ENCODE peak calls at places on chromosomes 1 and 21, in seven cellular contexts. B is CD8-positive, alpha-beta T cell; O is psoas muscle; E is IMR-90; L is left ventricle myocardium inferior; J is AG04450; V is aorta. Q is an unnamed sample.

GRCh38 chr1:116990612-116991151 is 10.9 kb upstream of the CD101 start:
- DNase-seq in B (no peak), O (peak; percentile 92), E (peak; percentile 43), L (peak; percentile 89), J (no peak), V (peak; percentile 90), Q (no peak)

GRCh38 chr1:159843459-159843858 is 16.8 kb downstream of the SLAMF8 start:
- DNase-seq in B (no peak), O (no peak), E (no peak), L (no peak), J (no peak), V (no peak), Q (no peak)

GRCh38 chr1:108075055-108075454 is 110.1 kb upstream of the VAV3 start:
- DNase-seq in B (no peak), O (no peak), E (no peak), L (no peak), J (no peak), V (no peak), Q (no peak)

GRCh38 chr1:89465201-89465600 is 59.4 kb upstream of the LRRC8B start:
- DNase-seq in B (no peak), O (no peak), E (no peak), L (no peak), J (no peak), V (no peak), Q (no peak)

GRCh38 chr1:169031566-169032224 is 74.8 kb upstream of the ATP1B1 start:
- DNase-seq in B (no peak), O (no peak), E (no peak), L (no peak), J (no peak), V (no peak), Q (no peak)

GRCh38 chr21:37370152-37371040 is 3.8 kb downstream of the DYRK1A start:
- DNase-seq in B (no peak), O (no peak), E (peak; percentile 85), L (no peak), J (no peak), V (no peak), Q (no peak)

GRCh38 chr1:161274874-161275273 is 16.3 kb downstream of the PCP4L1 start:
- DNase-seq in B (no peak), O (no peak), E (no peak), L (no peak), J (no peak), V (no peak), Q (no peak)

GRCh38 chr1:27633298-27633610 is 1.7 kb downstream of the FGR start:
- DNase-seq in B (no peak), O (no peak), E (no peak), L (no peak), J (no peak), V (no peak), Q (no peak)

GRCh38 chr1:46549697-46550681 is 1.5 kb downstream of the KNCN start:
- DNase-seq in B (peak; percentile 55), O (no peak), E (peak; percentile 46), L (no peak), J (no peak), V (peak; percentile 74), Q (peak; percentile 35)

GRCh38 chr1:36703526-36704208 is 221.0 kb upstream of the CSF3R start:
- DNase-seq in B (peak; percentile 14), O (peak; percentile 83), E (peak; percentile 49), L (peak; percentile 71), J (peak; percentile 18), V (peak; percentile 84), Q (peak; percentile 32)

GRCh38 chr1:53410100-53410541 is 49.1 kb upstream of the DMRTB1 start:
- DNase-seq in B (peak; percentile 18), O (no peak), E (peak; percentile 47), L (no peak), J (no peak), V (no peak), Q (no peak)

GRCh38 chr1:220378571-220379302 is 106.5 kb upstream of the RAB3GAP2 start:
- DNase-seq in B (no peak), O (no peak), E (no peak), L (no peak), J (no peak), V (no peak), Q (no peak)

GRCh38 chr1:94634977-94635416 is 93.4 kb upstream of the F3 start:
- DNase-seq in B (no peak), O (no peak), E (no peak), L (no peak), J (no peak), V (no peak), Q (no peak)

GRCh38 chr1:156860113-156860638 is 489 bp upstream of the NTRK1 start:
- DNase-seq in B (no peak), O (peak; percentile 73), E (peak; percentile 21), L (peak; percentile 36), J (no peak), V (no peak), Q (peak; percentile 51)

GRCh38 chr1:94143173-94143808 is 22.3 kb upstream of the ABCA4 start:
- DNase-seq in B (no peak), O (no peak), E (peak; percentile 38), L (no peak), J (no peak), V (no peak), Q (no peak)

GRCh38 chr1:74674278-74675048 is 871 bp upstream of the ERICH3 start:
- DNase-seq in B (no peak), O (no peak), E (no peak), L (no peak), J (no peak), V (no peak), Q (no peak)

GRCh38 chr1:6538958-6539357 is 15.4 kb downstream of the NOL9 start:
- DNase-seq in B (no peak), O (no peak), E (peak; percentile 83), L (no peak), J (no peak), V (no peak), Q (no peak)

GRCh38 chr1:47931395-47931794 is 65.8 kb downstream of the TRABD2B start:
- DNase-seq in B (no peak), O (no peak), E (no peak), L (no peak), J (no peak), V (no peak), Q (no peak)

GRCh38 chr1:210214573-210215409 is 17.8 kb upstream of the SERTAD4 start:
- DNase-seq in B (no peak), O (no peak), E (no peak), L (no peak), J (no peak), V (no peak), Q (no peak)

DNA sequence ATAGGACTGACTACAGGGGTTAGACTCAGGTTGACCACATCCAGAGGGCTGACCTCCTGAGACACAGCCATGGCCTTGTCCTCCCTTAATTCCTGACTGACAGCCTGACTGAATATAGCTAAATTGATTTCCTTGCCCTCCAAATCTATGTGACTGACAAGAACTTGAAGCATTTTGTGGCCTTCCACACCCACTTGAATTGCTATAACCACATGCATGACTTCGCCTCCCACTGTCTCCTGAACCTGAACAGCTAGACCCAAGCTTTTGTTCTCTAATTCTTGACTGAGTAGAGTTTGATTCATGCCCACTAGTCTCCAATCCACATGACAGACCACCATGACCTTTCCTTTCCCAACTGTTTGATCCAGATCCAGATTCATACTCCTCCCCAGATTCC is 3.1 kb downstream of the FLG2 start:
- DNase-seq in B (no peak), O (no peak), E (no peak), L (no peak), J (no peak), V (no peak), Q (no peak)
- H3K9me3 ChIP-seq in B (no peaks in the 10 kb centered on the region), O (no peaks in the 10 kb centered on the region), E (peaks cover 9% of the 10 kb centered on the region), L (no peaks in the 10 kb centered on the region), J (peaks cover 9% of the 10 kb centered on the region), V (peaks cover 9% of the 10 kb centered on the region), Q (no peaks in the 10 kb centered on the region)

GRCh38 chr1:152309955-152310354 is 15.1 kb downstream of the FLG start:
- DNase-seq in B (no peak), O (no peak), E (no peak), L (no peak), J (no peak), V (peak; percentile 50), Q (no peak)

GRCh38 chr1:152313319-152313801 is 11.7 kb downstream of the FLG start:
- DNase-seq in B (no peak), O (peak; percentile 35), E (no peak), L (no peak), J (no peak), V (no peak), Q (no peak)

DNA sequence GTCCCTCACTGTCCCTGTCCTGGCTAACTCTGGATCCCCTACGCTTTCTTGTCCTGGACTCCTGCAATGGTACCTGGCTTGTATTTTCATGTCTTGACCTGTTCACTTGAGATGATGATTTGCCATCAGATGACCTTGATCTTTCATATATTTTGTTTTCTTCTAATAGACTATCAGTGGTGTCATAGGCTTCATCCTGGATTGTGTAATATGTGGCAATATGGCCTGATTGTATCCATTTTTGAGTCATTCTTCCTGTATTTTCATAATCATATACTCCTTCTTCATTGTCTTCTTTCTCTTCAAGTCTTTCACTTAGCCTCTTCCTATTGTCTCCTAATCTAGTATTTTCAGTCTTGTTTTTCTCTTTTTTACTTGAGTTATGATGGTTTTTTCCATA is 11.1 kb downstream of the FLG start:
- DNase-seq in B (no peak), O (no peak), E (no peak), L (no peak), J (no peak), V (no peak), Q (no peak)
- H3K9me3 ChIP-seq in B (no peaks in the 10 kb centered on the region), O (no peaks in the 10 kb centered on the region), E (peaks cover 15% of the 10 kb centered on the region), L (peaks cover 5% of the 10 kb centered on the region), J (peaks cover 48% of the 10 kb centered on the region), V (peaks cover 10% of the 10 kb centered on the region), Q (no peaks in the 10 kb centered on the region)

DNA sequence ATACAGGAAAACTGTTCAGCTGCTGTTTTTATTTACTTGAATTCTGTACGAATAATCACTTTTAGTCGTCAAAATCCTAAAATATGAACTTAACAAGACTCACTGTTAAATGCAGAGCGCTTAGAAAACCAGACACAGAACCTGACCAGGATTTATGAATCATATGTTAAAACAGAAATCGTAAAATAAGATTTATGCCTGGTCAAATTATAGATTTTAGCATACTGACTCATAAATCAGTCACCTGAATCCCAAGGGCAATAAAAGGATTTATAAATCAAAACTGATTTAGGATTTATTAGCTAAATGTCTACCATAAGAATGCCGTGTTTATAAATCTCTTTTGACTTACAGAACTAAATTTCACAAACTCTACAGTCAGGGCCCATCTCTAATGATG is 28.9 kb downstream of the CYYR1 start:
- DNase-seq in B (no peak), O (no peak), E (no peak), L (no peak), J (no peak), V (no peak), Q (no peak)
- H3K9me3 ChIP-seq in B (no peaks in the 10 kb centered on the region), O (no peaks in the 10 kb centered on the region), E (no peaks in the 10 kb centered on the region), L (no peaks in the 10 kb centered on the region), J (no peaks in the 10 kb centered on the region), V (no peaks in the 10 kb centered on the region), Q (no peaks in the 10 kb centered on the region)

GRCh38 chr1:2847086-2847850 is 45.8 kb upstream of the TTC34 start:
- DNase-seq in B (no peak), O (peak; percentile 14), E (no peak), L (no peak), J (no peak), V (no peak), Q (peak; percentile 1)

GRCh38 chr1:2850502-2850901 is 49.0 kb upstream of the TTC34 start:
- DNase-seq in B (no peak), O (peak; percentile 23), E (no peak), L (no peak), J (no peak), V (no peak), Q (peak; percentile 7)

GRCh38 chr1:2840036-2840809 is 38.7 kb upstream of the TTC34 start:
- DNase-seq in B (peak; percentile 42), O (no peak), E (no peak), L (no peak), J (no peak), V (no peak), Q (peak; percentile 49)

GRCh38 chr1:2848006-2848670 is 46.6 kb upstream of the TTC34 start:
- DNase-seq in B (no peak), O (peak; percentile 27), E (no peak), L (no peak), J (no peak), V (peak; percentile 51), Q (no peak)

GRCh38 chr1:2845874-2846273 is 44.4 kb upstream of the TTC34 start:
- DNase-seq in B (no peak), O (peak; percentile 15), E (no peak), L (no peak), J (no peak), V (no peak), Q (no peak)
- H3K9me3 ChIP-seq in B (no peaks in the 10 kb centered on the region), O (no peaks in the 10 kb centered on the region), E (peaks cover 35% of the 10 kb centered on the region), L (peaks cover 22% of the 10 kb centered on the region), J (peaks cover 68% of the 10 kb centered on the region), V (peaks cover 6% of the 10 kb centered on the region), Q (no peaks in the 10 kb centered on the region)